ENCODE peak calls at places on chromosome 15, in five cellular contexts. B is OCI-LY7, Y is tibial nerve, F is HL-60, V is HFFc6. P is an unnamed sample.

GRCh38 chr15:84400820-84401219 is 165.2 kb downstream of the GOLGA6L4 start:
- DNase-seq in B (no peak), Y (no peak), F (no peak), V (no peak), P (no peak)

GRCh38 chr15:69400850-69401249 is 13.3 kb upstream of the KIF23 start:
- DNase-seq in B (no peak), Y (no peak), F (no peak), V (no peak), P (no peak)

GRCh38 chr15:74431116-74431515 is 2.6 kb downstream of the SEMA7A start:
- DNase-seq in B (no peak), Y (no peak), F (no peak), V (no peak), P (no peak)

GRCh38 chr15:60223161-60223560 is 174.6 kb downstream of the ANXA2 start:
- DNase-seq in B (no peak), Y (no peak), F (no peak), V (no peak), P (no peak)

GRCh38 chr15:39670687-39671086 is 89.8 kb downstream of the THBS1 start:
- DNase-seq in B (no peak), Y (no peak), F (no peak), V (no peak), P (no peak)

GRCh38 chr15:70395164-70395563 is 297.4 kb upstream of the TLE3 start:
- DNase-seq in B (no peak), Y (no peak), F (no peak), V (no peak), P (no peak)

GRCh38 chr15:80404719-80405553 is 754 bp downstream of the ARNT2 start:
- DNase-seq in B (no peak), Y (no peak), F (no peak), V (no peak), P (no peak)

GRCh38 chr15:74955796-74956647 is 550 bp downstream of the RPP25 start:
- DNase-seq in B (peak), Y (peak), F (peak), V (no peak), P (peak)

GRCh38 chr15:69578792-69579587 is 126.4 kb downstream of the RPLP1 start:
- DNase-seq in B (no peak), Y (no peak), F (peak), V (no peak), P (no peak)

GRCh38 chr15:67520976-67521769 is at the start of gene C15orf61:
- DNase-seq in B (peak), Y (peak), F (peak), V (peak), P (peak)

GRCh38 chr15:95872366-95872771 is 458.1 kb upstream of the NR2F2 start:
- DNase-seq in B (no peak), Y (no peak), F (no peak), V (peak), P (no peak)

GRCh38 chr15:89822951-89823701 is 8.5 kb upstream of the ANPEP start:
- DNase-seq in B (no peak), Y (no peak), F (peak), V (peak), P (no peak)

GRCh38 chr15:94287794-94288246 is 56.5 kb downstream of the MCTP2 start:
- DNase-seq in B (peak), Y (no peak), F (peak), V (no peak), P (no peak)

GRCh38 chr15:90705212-90705611 is 11.9 kb upstream of the BLM start:
- DNase-seq in B (no peak), Y (no peak), F (no peak), V (no peak), P (no peak)

GRCh38 chr15:91007266-91007665 is 12.9 kb upstream of the PRC1 start:
- DNase-seq in B (no peak), Y (no peak), F (no peak), V (no peak), P (no peak)

GRCh38 chr15:89003865-89004725 is 84.2 kb upstream of the ABHD2 start:
- DNase-seq in B (peak), Y (no peak), F (no peak), V (no peak), P (peak)

GRCh38 chr15:32784571-32784970 is 66.8 kb downstream of the GREM1 start:
- DNase-seq in B (no peak), Y (no peak), F (no peak), V (no peak), P (no peak)

GRCh38 chr15:56291741-56292140 is 48.1 kb upstream of the RFX7 start:
- DNase-seq in B (no peak), Y (no peak), F (no peak), V (no peak), P (no peak)

GRCh38 chr15:62455441-62455921 is 290.4 kb upstream of the C2CD4B start:
- DNase-seq in B (no peak), Y (no peak), F (no peak), V (no peak), P (peak)

GRCh38 chr15:75921732-75922703 is 18.3 kb downstream of the FBXO22 start:
- DNase-seq in B (peak), Y (peak), F (peak), V (peak), P (no peak)

GRCh38 chr15:95365615-95366107 is 964.8 kb upstream of the NR2F2 start:
- DNase-seq in B (no peak), Y (no peak), F (peak), V (no peak), P (no peak)

GRCh38 chr15:51093488-51093864 is 1.2 kb downstream of the TNFAIP8L3 start:
- DNase-seq in B (no peak), Y (no peak), F (no peak), V (no peak), P (no peak)

GRCh38 chr15:62909257-62909656 is 133.3 kb upstream of the TPM1 start:
- DNase-seq in B (no peak), Y (no peak), F (no peak), V (peak), P (no peak)

GRCh38 chr15:60299452-60300047 is 98.2 kb downstream of the ANXA2 start:
- DNase-seq in B (no peak), Y (no peak), F (no peak), V (peak), P (no peak)

GRCh38 chr15:100031665-100032357 is 298.6 kb upstream of the LYSMD4 start:
- DNase-seq in B (no peak), Y (no peak), F (no peak), V (no peak), P (no peak)

GRCh38 chr15:29749365-29750086 is 72.7 kb downstream of the TJP1 start:
- DNase-seq in B (no peak), Y (no peak), F (no peak), V (no peak), P (no peak)

GRCh38 chr15:29750754-29751153 is 71.5 kb downstream of the TJP1 start:
- DNase-seq in B (no peak), Y (no peak), F (no peak), V (no peak), P (no peak)

DNA sequence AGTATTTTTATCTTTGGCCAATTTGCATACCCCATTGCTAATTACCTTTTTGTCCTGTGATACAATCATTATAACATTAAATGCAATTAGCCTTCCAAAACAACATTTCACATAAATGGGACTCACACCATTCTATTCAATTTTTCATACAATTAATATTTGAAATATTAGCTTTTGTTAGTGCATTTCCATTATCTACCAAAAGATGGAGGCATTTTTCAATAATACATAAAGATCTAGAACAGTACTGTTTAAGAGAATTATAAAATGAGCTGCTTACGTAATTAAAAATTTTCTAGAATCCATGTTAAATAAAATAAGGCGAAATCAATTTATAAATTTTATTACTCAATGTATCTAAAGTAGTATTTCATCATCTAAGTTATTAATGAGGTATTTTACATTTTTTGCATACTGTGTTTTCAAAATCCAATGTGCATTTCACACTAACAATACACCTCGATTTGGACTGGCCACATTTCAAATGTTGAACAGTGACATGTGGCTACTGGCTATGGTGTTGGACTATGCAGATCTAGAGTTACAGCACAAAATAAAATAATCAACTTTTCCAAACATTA is 74.3 kb downstream of the TJP1 start:
- DNase-seq in B (peak), Y (no peak), F (no peak), V (peak), P (no peak)
- TF ChIP-seq CTCF in B (peak), Y (peak), F (peak), V (peak), P (peak)

DNA sequence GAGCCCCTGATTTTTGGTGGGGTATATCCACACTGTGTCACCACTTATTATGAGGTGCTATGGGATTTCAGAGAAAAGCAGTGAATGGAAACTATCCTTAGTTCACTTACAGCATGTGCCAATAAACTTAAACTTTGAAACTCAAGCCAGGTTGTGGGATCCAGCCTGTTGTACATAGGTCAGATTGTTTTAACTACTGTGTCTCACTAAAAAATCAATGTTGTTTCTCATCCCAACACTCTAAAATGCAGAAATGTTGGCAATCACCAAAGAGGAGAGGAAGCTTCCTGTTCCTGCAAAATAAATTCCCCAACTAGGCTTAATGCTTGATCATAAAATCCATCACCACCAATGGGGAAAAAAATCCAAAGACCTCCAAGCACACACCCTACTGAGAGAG is 173.7 kb upstream of the ONECUT1 start:
- DNase-seq in B (no peak), Y (no peak), F (no peak), V (no peak), P (no peak)
- TF ChIP-seq CTCF in B (no peak), Y (no peak), F (no peak), V (no peak), P (no peak)

GRCh38 chr15:71752604-71753289 is 57.6 kb upstream of the NR2E3 start:
- DNase-seq in B (peak), Y (peak), F (no peak), V (peak), P (no peak)
- TF ChIP-seq CTCF in B (peak), Y (peak), F (no peak), V (peak), P (peak)

GRCh38 chr15:65385868-65386253 is 8.1 kb upstream of the IGDCC3 start:
- DNase-seq in B (no peak), Y (no peak), F (no peak), V (no peak), P (peak)
- TF ChIP-seq CTCF in B (peak), Y (no peak), F (no peak), V (peak), P (no peak)

GRCh38 chr15:98903377-98904018 is 104.1 kb downstream of the PGPEP1L start:
- DNase-seq in B (no peak), Y (no peak), F (no peak), V (peak), P (no peak)

GRCh38 chr15:98907921-98908490 is 99.6 kb downstream of the PGPEP1L start:
- DNase-seq in B (no peak), Y (no peak), F (no peak), V (no peak), P (no peak)

GRCh38 chr15:98905981-98906711 is 101.4 kb downstream of the PGPEP1L start:
- DNase-seq in B (no peak), Y (no peak), F (no peak), V (peak), P (no peak)

GRCh38 chr15:98904466-98905048 is 103.0 kb downstream of the PGPEP1L start:
- DNase-seq in B (peak), Y (no peak), F (peak), V (peak), P (no peak)

GRCh38 chr15:98906712-98907083 is 100.9 kb downstream of the PGPEP1L start:
- DNase-seq in B (no peak), Y (no peak), F (no peak), V (peak), P (peak)
- TF ChIP-seq CTCF in B (no peak), Y (no peak), F (no peak), V (no peak), P (no peak)

GRCh38 chr15:57503051-57503702 is 88.5 kb upstream of the MYZAP start:
- DNase-seq in B (peak), Y (no peak), F (no peak), V (no peak), P (no peak)
- TF ChIP-seq CTCF in B (peak), Y (no peak), F (no peak), V (peak), P (no peak)

P was measured in left ventricle myocardium inferior.